ENCODE peak calls at places on chromosomes 3 and 15, in ten cellular contexts. H, B, Q, M, V, A, J, X, I and O are unnamed samples.

GRCh38 chr3:24254649-24255048 is 240.0 kb downstream of the THRB start:
- DNase-seq in Q (no peak), B (no peak), M (no peak), X (no peak), I (no peak), J (peak; percentile 74), H (no peak), V (no peak), A (no peak), O (no peak)

GRCh38 chr3:179710079-179710478 is 57.2 kb downstream of the USP13 start:
- DNase-seq in H (no peak), I (no peak), V (no peak), A (no peak), J (no peak), X (no peak), B (no peak), M (no peak), Q (no peak), O (no peak)

GRCh38 chr3:69872783-69873378 is 126.7 kb upstream of the SAMMSON start:
- DNase-seq in I (no peak), A (peak; percentile 17), H (no peak), J (no peak), V (no peak), B (no peak), X (no peak), M (no peak), Q (no peak), O (no peak)

GRCh38 chr15:82986442-82986780 is 401 bp downstream of the RAMAC start:
- DNase-seq in J (peak; percentile 40), B (no peak), I (no peak), Q (no peak), V (no peak), X (no peak), M (no peak), H (no peak), A (no peak), O (no peak)

GRCh38 chr3:156513619-156514018 is 41.3 kb downstream of the SSR3 start:
- DNase-seq in M (no peak), X (no peak), B (no peak), J (no peak), A (no peak), V (no peak), H (no peak), I (no peak), Q (no peak), O (no peak)

GRCh38 chr3:127493924-127494646 is 96.4 kb downstream of the TPRA1 start:
- DNase-seq in V (no peak), Q (no peak), X (no peak), A (no peak), I (no peak), J (no peak), H (no peak), B (no peak), M (no peak), O (no peak)

GRCh38 chr3:71102111-71103039 is 481.2 kb downstream of the FOXP1 start:
- DNase-seq in H (no peak), X (no peak), B (no peak), A (no peak), I (no peak), Q (no peak), M (no peak), V (no peak), J (peak; percentile 54), O (no peak)

GRCh38 chr3:194900886-194901522 is 215.3 kb downstream of the FAM43A start:
- DNase-seq in M (no peak), X (no peak), B (no peak), I (no peak), H (no peak), V (no peak), A (no peak), J (no peak), Q (no peak), O (no peak)

GRCh38 chr3:23128655-23129054 is 74.5 kb upstream of the UBE2E2 start:
- DNase-seq in V (no peak), I (no peak), B (no peak), X (no peak), A (no peak), H (no peak), M (no peak), Q (no peak), J (no peak), O (no peak)

GRCh38 chr15:58357529-58358476 is 74.0 kb upstream of the LIPC start:
- DNase-seq in B (no peak), Q (no peak), X (no peak), H (no peak), V (no peak), I (no peak), A (no peak), J (no peak), M (no peak), O (no peak)

GRCh38 chr15:52318729-52319500 is 23.3 kb upstream of the MYO5C start:
- DNase-seq in V (no peak), I (no peak), M (no peak), A (no peak), B (no peak), X (no peak), Q (no peak), J (no peak), H (no peak), O (no peak)

GRCh38 chr15:40263036-40263754 is 19.7 kb downstream of the ANKRD63 start:
- DNase-seq in I (no peak), Q (no peak), M (no peak), B (no peak), J (no peak), V (no peak), X (no peak), H (no peak), A (no peak), O (no peak)

GRCh38 chr3:78918361-78919020 is 849.3 kb downstream of the ROBO1 start:
- DNase-seq in J (no peak), A (no peak), X (no peak), Q (no peak), H (no peak), M (no peak), I (no peak), B (no peak), V (no peak), O (no peak)

GRCh38 chr15:79451361-79451999 is 19.3 kb downstream of the MINAR1 start:
- DNase-seq in Q (no peak), X (no peak), J (no peak), I (no peak), A (no peak), B (no peak), M (no peak), V (no peak), H (no peak), O (no peak)